ENCODE peak calls at places on chromosomes 2 and 18, in ten cellular contexts. One of them, this sample, is unnamed. For H3K4me1, the result is how much of the 10 kb centered on the place peaks cover.

GRCh38 chr2:33188799-33189198 is 242.0 kb downstream of the LTBP1 start:
- DNase-seq in fibroblast of lung: no peak
- DNase-seq in lower lobe of right lung: no peak
- DNase-seq in GM23248: no peak
- DNase-seq in GM12878: no peak
- DNase-seq in psoas muscle: no peak
- DNase-seq in SJSA1: no peak
- DNase-seq in hepatocyte: no peak
- DNase-seq in H1: no peak
- DNase-seq in transverse colon: no peak
- DNase-seq in this sample: no peak

GRCh38 chr2:199775297-199775696 is 75.7 kb downstream of the FTCDNL1 start:
- DNase-seq in fibroblast of lung: no peak
- DNase-seq in lower lobe of right lung: no peak
- DNase-seq in GM23248: peak
- DNase-seq in GM12878: no peak
- DNase-seq in psoas muscle: no peak
- DNase-seq in SJSA1: no peak
- DNase-seq in hepatocyte: no peak
- DNase-seq in H1: no peak
- DNase-seq in transverse colon: no peak
- DNase-seq in this sample: no peak

GRCh38 chr2:231627384-231628156 is 34.9 kb downstream of the TEX44 start:
- DNase-seq in fibroblast of lung: peak
- DNase-seq in lower lobe of right lung: no peak
- DNase-seq in GM23248: peak
- DNase-seq in GM12878: no peak
- DNase-seq in psoas muscle: no peak
- DNase-seq in SJSA1: peak
- DNase-seq in hepatocyte: no peak
- DNase-seq in H1: no peak
- DNase-seq in transverse colon: no peak
- DNase-seq in this sample: no peak

GRCh38 chr2:26883971-26884370 is 36.0 kb downstream of the DPYSL5 start:
- DNase-seq in fibroblast of lung: no peak
- DNase-seq in lower lobe of right lung: no peak
- DNase-seq in GM23248: no peak
- DNase-seq in GM12878: no peak
- DNase-seq in psoas muscle: no peak
- DNase-seq in SJSA1: no peak
- DNase-seq in hepatocyte: no peak
- DNase-seq in H1: no peak
- DNase-seq in transverse colon: no peak
- DNase-seq in this sample: no peak

GRCh38 chr2:6866239-6866745 is 585 bp upstream of the CMPK2 start:
- DNase-seq in fibroblast of lung: peak
- DNase-seq in lower lobe of right lung: no peak
- DNase-seq in GM23248: peak
- DNase-seq in GM12878: peak
- DNase-seq in psoas muscle: no peak
- DNase-seq in SJSA1: no peak
- DNase-seq in hepatocyte: peak
- DNase-seq in H1: no peak
- DNase-seq in transverse colon: peak
- DNase-seq in this sample: no peak

GRCh38 chr2:121375621-121376159 is 90.7 kb upstream of the TFCP2L1 start:
- DNase-seq in fibroblast of lung: peak
- DNase-seq in lower lobe of right lung: no peak
- DNase-seq in GM23248: no peak
- DNase-seq in GM12878: no peak
- DNase-seq in psoas muscle: no peak
- DNase-seq in SJSA1: peak
- DNase-seq in hepatocyte: no peak
- DNase-seq in H1: no peak
- DNase-seq in transverse colon: no peak
- DNase-seq in this sample: no peak

GRCh38 chr2:96207073-96207777 is 1.4 kb downstream of the STARD7 start:
- DNase-seq in fibroblast of lung: no peak
- DNase-seq in lower lobe of right lung: no peak
- DNase-seq in GM23248: peak
- DNase-seq in GM12878: no peak
- DNase-seq in psoas muscle: no peak
- DNase-seq in SJSA1: peak
- DNase-seq in hepatocyte: no peak
- DNase-seq in H1: no peak
- DNase-seq in transverse colon: no peak
- DNase-seq in this sample: no peak

GRCh38 chr2:95062716-95063400 is 37.4 kb downstream of the MAL start:
- DNase-seq in fibroblast of lung: no peak
- DNase-seq in lower lobe of right lung: no peak
- DNase-seq in GM23248: no peak
- DNase-seq in GM12878: peak
- DNase-seq in psoas muscle: no peak
- DNase-seq in SJSA1: no peak
- DNase-seq in hepatocyte: no peak
- DNase-seq in H1: no peak
- DNase-seq in transverse colon: no peak
- DNase-seq in this sample: no peak

GRCh38 chr18:50582500-50582899 is 22.6 kb downstream of the MAPK4 start:
- DNase-seq in fibroblast of lung: no peak
- DNase-seq in lower lobe of right lung: no peak
- DNase-seq in GM23248: no peak
- DNase-seq in GM12878: no peak
- DNase-seq in psoas muscle: peak
- DNase-seq in SJSA1: no peak
- DNase-seq in hepatocyte: no peak
- DNase-seq in H1: no peak
- DNase-seq in transverse colon: no peak
- DNase-seq in this sample: no peak

GRCh38 chr2:9897331-9897737 is 54.1 kb downstream of the TAF1B start:
- DNase-seq in fibroblast of lung: peak
- DNase-seq in lower lobe of right lung: no peak
- DNase-seq in GM23248: peak
- DNase-seq in GM12878: peak
- DNase-seq in psoas muscle: peak
- DNase-seq in SJSA1: peak
- DNase-seq in hepatocyte: peak
- DNase-seq in H1: no peak
- DNase-seq in transverse colon: peak
- DNase-seq in this sample: no peak

GRCh38 chr2:168456526-168457176 is 579 bp downstream of the CERS6 start:
- DNase-seq in fibroblast of lung: peak
- DNase-seq in lower lobe of right lung: peak
- DNase-seq in GM23248: peak
- DNase-seq in GM12878: no peak
- DNase-seq in psoas muscle: peak
- DNase-seq in SJSA1: peak
- DNase-seq in hepatocyte: peak
- DNase-seq in H1: no peak
- DNase-seq in transverse colon: peak
- DNase-seq in this sample: peak

GRCh38 chr18:58172031-58172430 is 128.0 kb downstream of the NEDD4L start:
- DNase-seq in fibroblast of lung: no peak
- DNase-seq in lower lobe of right lung: no peak
- DNase-seq in GM23248: no peak
- DNase-seq in GM12878: no peak
- DNase-seq in psoas muscle: no peak
- DNase-seq in SJSA1: no peak
- DNase-seq in hepatocyte: no peak
- DNase-seq in H1: no peak
- DNase-seq in transverse colon: no peak
- DNase-seq in this sample: no peak

GRCh38 chr18:58174285-58174684 is 130.3 kb downstream of the NEDD4L start:
- DNase-seq in fibroblast of lung: no peak
- DNase-seq in lower lobe of right lung: no peak
- DNase-seq in GM23248: no peak
- DNase-seq in GM12878: no peak
- DNase-seq in psoas muscle: no peak
- DNase-seq in SJSA1: no peak
- DNase-seq in hepatocyte: no peak
- DNase-seq in H1: no peak
- DNase-seq in transverse colon: no peak
- DNase-seq in this sample: no peak

GRCh38 chr18:58177886-58178470 is 134.0 kb downstream of the NEDD4L start:
- DNase-seq in fibroblast of lung: no peak
- DNase-seq in lower lobe of right lung: no peak
- DNase-seq in GM23248: no peak
- DNase-seq in GM12878: no peak
- DNase-seq in psoas muscle: no peak
- DNase-seq in SJSA1: peak
- DNase-seq in hepatocyte: no peak
- DNase-seq in H1: no peak
- DNase-seq in transverse colon: no peak
- DNase-seq in this sample: no peak

GRCh38 chr18:58176915-58177717 is 133.1 kb downstream of the NEDD4L start:
- DNase-seq in fibroblast of lung: peak
- DNase-seq in lower lobe of right lung: no peak
- DNase-seq in GM23248: peak
- DNase-seq in GM12878: no peak
- DNase-seq in psoas muscle: no peak
- DNase-seq in SJSA1: peak
- DNase-seq in hepatocyte: peak
- DNase-seq in H1: no peak
- DNase-seq in transverse colon: no peak
- DNase-seq in this sample: no peak

DNA sequence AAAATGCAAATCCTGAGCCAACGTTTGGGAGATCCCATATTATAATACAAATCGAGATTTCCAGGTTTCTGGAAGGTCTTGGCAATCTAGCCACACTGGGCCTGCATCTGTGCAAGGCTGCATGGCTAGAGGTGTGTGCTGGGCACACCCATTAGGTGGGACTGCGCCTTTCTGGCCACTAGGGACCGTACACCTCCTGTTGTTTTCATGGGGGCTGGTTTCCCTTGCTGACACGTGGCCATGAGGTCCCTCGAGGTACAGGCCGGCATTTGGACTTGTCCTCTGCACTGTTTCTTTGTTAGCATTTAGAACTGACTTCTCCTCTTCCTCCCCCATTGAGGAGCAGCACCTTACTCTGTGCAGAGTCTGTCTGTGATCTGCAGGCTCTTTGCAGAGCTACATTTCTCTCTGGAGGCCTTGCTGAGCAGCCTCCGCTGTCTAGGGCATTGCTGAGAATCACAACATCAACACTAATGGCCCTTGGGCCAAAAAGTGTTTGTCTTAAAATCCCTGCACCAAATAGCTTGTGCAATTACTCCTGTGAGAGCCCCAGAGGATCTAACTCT is 131.2 kb downstream of the NEDD4L start:
- DNase-seq in fibroblast of lung: no peak
- DNase-seq in lower lobe of right lung: no peak
- DNase-seq in GM23248: no peak
- DNase-seq in GM12878: no peak
- DNase-seq in psoas muscle: no peak
- DNase-seq in SJSA1: no peak
- DNase-seq in hepatocyte: no peak
- DNase-seq in H1: no peak
- DNase-seq in transverse colon: no peak
- DNase-seq in this sample: no peak
- H3K27ac ChIP-seq in fibroblast of lung: no peak
- H3K27ac ChIP-seq in lower lobe of right lung: no peak
- H3K27ac ChIP-seq in GM23248: no peak
- H3K27ac ChIP-seq in GM12878: no peak
- H3K27ac ChIP-seq in psoas muscle: no peak
- H3K27ac ChIP-seq in SJSA1: no peak
- H3K27ac ChIP-seq in hepatocyte: peak
- H3K27ac ChIP-seq in H1: no peak
- H3K27ac ChIP-seq in transverse colon: no peak
- H3K27ac ChIP-seq in this sample: no peak

GRCh38 chr2:125681976-125682805 is 973.8 kb upstream of the GYPC start:
- DNase-seq in fibroblast of lung: no peak
- DNase-seq in lower lobe of right lung: no peak
- DNase-seq in GM23248: no peak
- DNase-seq in GM12878: no peak
- DNase-seq in psoas muscle: no peak
- DNase-seq in SJSA1: no peak
- DNase-seq in hepatocyte: peak
- DNase-seq in H1: no peak
- DNase-seq in transverse colon: no peak
- DNase-seq in this sample: no peak
- H3K4me1 ChIP-seq in fibroblast of lung: under half
- H3K4me1 ChIP-seq in lower lobe of right lung: under half
- H3K4me1 ChIP-seq in GM23248: under half
- H3K4me1 ChIP-seq in GM12878: under half
- H3K4me1 ChIP-seq in psoas muscle: under half
- H3K4me1 ChIP-seq in SJSA1: under half
- H3K4me1 ChIP-seq in hepatocyte: under half
- H3K4me1 ChIP-seq in H1: under half
- H3K4me1 ChIP-seq in transverse colon: under half
- H3K4me1 ChIP-seq in this sample: under half

GRCh38 chr18:13448028-13448795 is 229.7 kb downstream of the LDLRAD4 start:
- DNase-seq in fibroblast of lung: peak
- DNase-seq in lower lobe of right lung: no peak
- DNase-seq in GM23248: no peak
- DNase-seq in GM12878: no peak
- DNase-seq in psoas muscle: no peak
- DNase-seq in SJSA1: no peak
- DNase-seq in hepatocyte: no peak
- DNase-seq in H1: no peak
- DNase-seq in transverse colon: no peak
- DNase-seq in this sample: no peak
- H3K27ac ChIP-seq in fibroblast of lung: no peak
- H3K27ac ChIP-seq in lower lobe of right lung: no peak
- H3K27ac ChIP-seq in GM23248: peak
- H3K27ac ChIP-seq in GM12878: no peak
- H3K27ac ChIP-seq in psoas muscle: peak
- H3K27ac ChIP-seq in SJSA1: no peak
- H3K27ac ChIP-seq in hepatocyte: peak
- H3K27ac ChIP-seq in H1: no peak
- H3K27ac ChIP-seq in transverse colon: no peak
- H3K27ac ChIP-seq in this sample: no peak

GRCh38 chr18:37470986-37471385 is 94.6 kb downstream of the CELF4 start:
- DNase-seq in fibroblast of lung: no peak
- DNase-seq in lower lobe of right lung: no peak
- DNase-seq in GM23248: no peak
- DNase-seq in GM12878: no peak
- DNase-seq in psoas muscle: no peak
- DNase-seq in SJSA1: no peak
- DNase-seq in hepatocyte: no peak
- DNase-seq in H1: no peak
- DNase-seq in transverse colon: no peak
- DNase-seq in this sample: no peak

GRCh38 chr18:37471619-37472018 is 94.0 kb downstream of the CELF4 start:
- DNase-seq in fibroblast of lung: no peak
- DNase-seq in lower lobe of right lung: no peak
- DNase-seq in GM23248: no peak
- DNase-seq in GM12878: no peak
- DNase-seq in psoas muscle: no peak
- DNase-seq in SJSA1: no peak
- DNase-seq in hepatocyte: no peak
- DNase-seq in H1: no peak
- DNase-seq in transverse colon: no peak
- DNase-seq in this sample: no peak

GRCh38 chr18:37465922-37466321 is 99.7 kb downstream of the CELF4 start:
- DNase-seq in fibroblast of lung: no peak
- DNase-seq in lower lobe of right lung: no peak
- DNase-seq in GM23248: no peak
- DNase-seq in GM12878: no peak
- DNase-seq in psoas muscle: no peak
- DNase-seq in SJSA1: no peak
- DNase-seq in hepatocyte: peak
- DNase-seq in H1: no peak
- DNase-seq in transverse colon: no peak
- DNase-seq in this sample: no peak

GRCh38 chr18:37464287-37464686 is 101.3 kb downstream of the CELF4 start:
- DNase-seq in fibroblast of lung: no peak
- DNase-seq in lower lobe of right lung: no peak
- DNase-seq in GM23248: no peak
- DNase-seq in GM12878: no peak
- DNase-seq in psoas muscle: no peak
- DNase-seq in SJSA1: no peak
- DNase-seq in hepatocyte: no peak
- DNase-seq in H1: no peak
- DNase-seq in transverse colon: no peak
- DNase-seq in this sample: no peak

GRCh38 chr18:37467002-37467401 is 98.6 kb downstream of the CELF4 start:
- DNase-seq in fibroblast of lung: no peak
- DNase-seq in lower lobe of right lung: no peak
- DNase-seq in GM23248: no peak
- DNase-seq in GM12878: no peak
- DNase-seq in psoas muscle: no peak
- DNase-seq in SJSA1: no peak
- DNase-seq in hepatocyte: no peak
- DNase-seq in H1: no peak
- DNase-seq in transverse colon: no peak
- DNase-seq in this sample: no peak
- H3K4me1 ChIP-seq in fibroblast of lung: under half
- H3K4me1 ChIP-seq in lower lobe of right lung: under half
- H3K4me1 ChIP-seq in GM23248: under half
- H3K4me1 ChIP-seq in GM12878: under half
- H3K4me1 ChIP-seq in psoas muscle: under half
- H3K4me1 ChIP-seq in SJSA1: under half
- H3K4me1 ChIP-seq in hepatocyte: under half
- H3K4me1 ChIP-seq in H1: under half
- H3K4me1 ChIP-seq in transverse colon: under half
- H3K4me1 ChIP-seq in this sample: under half